ENCODE peak calls at places on chromosomes 11 and 22, in four cellular contexts. O is DND-41, X is mesendoderm, H is fibroblast of lung. L is an unnamed sample. For H3K79me2, the result is how much of the 10 kb centered on the place peaks cover.

GRCh38 chr22:48241658-48242057 is 1479.2 kb downstream of the TBC1D22A start:
- DNase-seq in O (peak), X (no peak), H (no peak), L (no peak)

GRCh38 chr22:32905400-32905799 is 103.9 kb downstream of the TIMP3 start:
- DNase-seq in X (peak), H (no peak), O (no peak), L (no peak)

GRCh38 chr22:19828035-19828401 is 26.7 kb downstream of the GNB1L start:
- DNase-seq in H (no peak), X (no peak), O (no peak), L (no peak)

GRCh38 chr11:27468209-27468608 is 4.4 kb downstream of the LGR4 start:
- DNase-seq in H (peak), O (no peak), X (no peak), L (no peak)

GRCh38 chr22:40289991-40290459 is 56.3 kb upstream of the ADSL start:
- DNase-seq in X (no peak), O (no peak), H (no peak), L (no peak)

GRCh38 chr11:73072935-73073481 is 69.1 kb downstream of the FCHSD2 start:
- DNase-seq in X (no peak), H (peak), O (no peak), L (peak)

GRCh38 chr11:60370811-60371297 is 7.5 kb upstream of the MS4A7 start:
- DNase-seq in O (no peak), X (no peak), H (no peak), L (no peak)

GRCh38 chr22:48722661-48723060 is 1105.0 kb downstream of the BRD1 start:
- DNase-seq in O (no peak), X (no peak), H (no peak), L (no peak)

GRCh38 chr22:45518580-45518991 is 15.9 kb downstream of the FBLN1 start:
- DNase-seq in H (no peak), O (no peak), X (no peak), L (no peak)

GRCh38 chr11:34972892-34973291 is 56.5 kb downstream of the PDHX start:
- DNase-seq in O (no peak), X (no peak), H (peak), L (no peak)

GRCh38 chr11:84829162-84829561 is 798.0 kb downstream of the DLG2 start:
- DNase-seq in X (no peak), H (no peak), O (no peak), L (no peak)

GRCh38 chr11:17827006-17827405 is 92.4 kb downstream of the KCNC1 start:
- DNase-seq in O (no peak), X (peak), H (no peak), L (peak)

GRCh38 chr11:19628018-19628417 is 84.6 kb upstream of the NAV2 start:
- DNase-seq in X (no peak), H (peak), O (no peak), L (no peak)

GRCh38 chr11:68698993-68699392 is 14.6 kb downstream of the GAL start:
- DNase-seq in X (no peak), H (no peak), O (no peak), L (no peak)

GRCh38 chr11:19766206-19766605 is 53.6 kb downstream of the NAV2 start:
- DNase-seq in O (no peak), H (peak), X (peak), L (no peak)

GRCh38 chr11:120324932-120325810 is at the start of gene TLCD5:
- DNase-seq in O (no peak), X (peak), H (peak), L (peak)

GRCh38 chr22:39316440-39317083 is 2.9 kb downstream of the RPL3 start:
- DNase-seq in X (peak), H (peak), O (peak), L (peak)

GRCh38 chr11:4680341-4680740 is 17.3 kb downstream of the OR51E2 start:
- DNase-seq in X (no peak), O (no peak), H (no peak), L (no peak)

GRCh38 chr11:71201936-71202597 is 50.3 kb downstream of the SHANK2 start:
- DNase-seq in O (no peak), H (no peak), X (no peak), L (no peak)

GRCh38 chr11:69874178-69874983 is 55.2 kb upstream of the FGF3 start:
- DNase-seq in X (no peak), H (no peak), O (no peak), L (no peak)

GRCh38 chr22:50702261-50702671 is 29.6 kb downstream of the SHANK3 start:
- DNase-seq in X (no peak), O (peak), H (no peak), L (no peak)

DNA sequence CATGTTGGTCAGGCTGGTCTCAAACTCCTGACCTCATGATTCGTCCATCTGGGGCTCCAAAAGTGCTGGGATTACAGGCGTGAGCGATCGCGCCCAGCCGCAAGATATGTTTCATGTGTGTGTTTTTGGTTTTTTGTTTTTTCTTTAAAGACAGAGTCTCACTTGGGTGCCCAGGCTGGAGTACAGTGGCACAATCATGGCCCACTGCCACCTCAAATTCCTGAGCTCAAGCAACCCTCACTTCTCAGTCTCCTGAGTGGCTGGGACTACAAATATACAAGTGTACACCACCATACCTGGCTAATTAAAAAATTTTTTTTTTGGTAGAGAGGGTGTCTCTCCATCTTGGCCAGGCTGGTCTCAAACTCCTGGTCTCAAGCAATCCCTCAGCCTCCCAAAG is 8.4 kb downstream of the TIGD3 start:
- DNase-seq in H (no peak), O (no peak), X (no peak), L (no peak)
- H3K4me2 ChIP-seq in H (no peak), O (no peak), X (no peak), L (no peak)

GRCh38 chr11:118442903-118443589 is 6.8 kb downstream of the KMT2A start:
- DNase-seq in X (no peak), H (no peak), O (no peak), L (no peak)
- H3K79me2 ChIP-seq in X (half or more), H (half or more), O (half or more), L (half or more)

GRCh38 chr11:128549256-128549944 is 38.0 kb downstream of the ETS1 start:
- DNase-seq in H (peak), O (no peak), X (no peak), L (no peak)

GRCh38 chr11:128548655-128549255 is 38.6 kb downstream of the ETS1 start:
- DNase-seq in H (peak), O (no peak), X (peak), L (peak)

GRCh38 chr11:128550261-128550821 is 37.0 kb downstream of the ETS1 start:
- DNase-seq in H (no peak), O (no peak), X (no peak), L (peak)

GRCh38 chr11:128550967-128551522 is 36.3 kb downstream of the ETS1 start:
- DNase-seq in H (no peak), O (no peak), X (no peak), L (peak)

DNA sequence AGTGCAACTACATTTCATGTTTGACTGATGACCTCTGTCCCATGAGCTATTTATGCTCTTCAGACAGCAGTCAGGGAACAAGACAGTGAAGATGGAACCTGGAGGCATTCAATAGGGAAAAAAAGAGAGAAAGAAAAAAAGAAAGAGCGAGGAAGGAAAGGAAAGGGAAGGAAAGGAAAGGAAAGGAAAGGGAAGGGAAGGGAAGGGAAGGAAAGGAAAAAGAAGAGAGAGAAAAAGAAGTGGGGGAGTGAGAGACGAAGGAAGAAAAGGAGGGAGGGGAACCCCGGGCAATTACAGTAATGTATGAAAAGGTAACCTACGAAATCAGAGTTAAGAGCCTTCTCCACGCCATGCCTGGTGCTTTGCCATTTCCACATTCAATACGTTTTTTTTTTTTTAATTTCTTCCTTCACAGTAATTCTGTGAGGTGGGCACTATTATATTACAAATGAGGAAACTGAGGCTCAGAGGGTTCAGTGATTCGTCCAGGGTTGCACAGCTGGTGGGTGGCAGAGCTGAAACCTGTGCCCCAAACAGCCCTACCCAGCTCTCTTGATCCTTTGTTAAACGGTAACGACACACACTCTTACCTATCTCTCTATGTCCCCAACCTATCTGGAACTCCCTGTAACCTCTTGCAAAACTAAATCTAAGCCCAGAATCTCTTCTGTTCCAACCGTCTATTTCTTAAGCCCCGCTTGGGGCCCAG is 39.3 kb downstream of the ETS1 start:
- DNase-seq in H (no peak), O (no peak), X (no peak), L (no peak)
- H3K27ac ChIP-seq in H (peak), O (no peak), X (no peak), L (peak)

DNA sequence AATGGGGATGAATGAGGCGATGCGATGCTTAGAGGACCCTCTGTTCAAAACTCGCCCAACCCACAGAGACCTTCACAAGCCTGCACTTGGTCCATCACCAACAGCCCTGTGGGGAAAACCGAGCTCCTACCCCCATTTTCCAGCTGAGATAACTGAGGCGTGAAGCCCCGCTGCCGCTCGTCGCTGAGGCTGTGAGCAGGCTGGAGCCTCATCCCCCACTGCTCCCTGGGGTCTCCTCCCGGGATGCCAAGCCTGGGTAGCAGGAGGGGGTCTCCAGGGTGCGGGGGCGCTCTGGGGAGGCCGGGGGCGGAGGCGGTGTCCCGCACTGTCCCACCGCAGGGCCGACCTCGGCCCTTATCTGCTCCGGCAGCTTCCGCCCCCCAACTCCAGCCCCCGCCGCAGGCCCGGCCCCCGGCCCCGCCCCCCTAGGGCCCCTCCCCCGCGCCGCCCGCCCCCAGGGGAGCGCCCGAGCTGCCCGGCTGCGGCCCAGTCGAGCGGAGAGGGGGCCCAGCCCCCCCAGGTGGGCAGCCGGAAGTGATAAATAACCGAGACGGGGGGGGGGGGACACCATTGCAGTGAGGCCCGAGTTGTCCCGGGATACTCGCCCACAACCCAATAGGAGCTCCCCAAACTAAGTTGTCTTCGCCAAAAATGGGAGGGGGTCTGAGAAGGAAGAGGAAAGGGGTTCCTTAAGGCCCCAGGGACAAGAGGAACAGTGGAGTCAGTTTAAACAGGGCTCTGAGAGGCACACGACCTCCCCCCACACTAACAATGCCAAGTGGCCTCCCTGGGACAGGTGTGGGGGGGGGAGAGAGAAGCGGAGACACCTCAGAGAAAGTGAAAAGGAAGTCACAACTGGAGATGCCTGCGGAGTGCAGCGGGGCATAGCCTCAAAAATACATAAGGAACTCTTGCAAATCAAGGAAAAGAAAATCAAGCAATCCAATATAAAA is 8.3 kb upstream of the SLC39A13 start:
- DNase-seq in X (peak), H (no peak), O (peak), L (peak)
- H3K4me2 ChIP-seq in X (peak), H (peak), O (peak), L (peak)

DNA sequence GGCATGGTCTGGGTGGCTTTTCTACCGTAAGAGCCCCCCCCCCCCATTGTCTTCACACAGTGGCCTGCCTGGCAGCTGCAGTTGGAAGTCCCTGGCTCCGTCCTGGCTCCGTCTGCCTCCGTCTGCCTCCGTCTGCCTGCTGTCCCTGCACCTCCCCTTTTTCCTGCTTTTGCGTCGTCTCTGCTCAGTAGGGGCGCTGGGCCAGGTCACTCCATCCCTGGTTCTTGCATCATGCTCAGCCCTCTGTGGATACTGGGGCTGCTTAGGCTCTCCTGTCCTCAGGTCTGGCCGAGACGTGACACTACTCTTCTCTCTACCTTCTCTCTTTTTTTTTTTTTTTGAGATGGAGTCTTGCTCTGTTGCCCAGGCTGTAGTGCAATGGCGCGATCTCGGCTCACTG is 27.8 kb downstream of the AP2A2 start:
- DNase-seq in X (no peak), O (no peak), H (no peak), L (no peak)
- H3K79me2 ChIP-seq in X (under half), O (half or more), H (under half), L (half or more)

DNA sequence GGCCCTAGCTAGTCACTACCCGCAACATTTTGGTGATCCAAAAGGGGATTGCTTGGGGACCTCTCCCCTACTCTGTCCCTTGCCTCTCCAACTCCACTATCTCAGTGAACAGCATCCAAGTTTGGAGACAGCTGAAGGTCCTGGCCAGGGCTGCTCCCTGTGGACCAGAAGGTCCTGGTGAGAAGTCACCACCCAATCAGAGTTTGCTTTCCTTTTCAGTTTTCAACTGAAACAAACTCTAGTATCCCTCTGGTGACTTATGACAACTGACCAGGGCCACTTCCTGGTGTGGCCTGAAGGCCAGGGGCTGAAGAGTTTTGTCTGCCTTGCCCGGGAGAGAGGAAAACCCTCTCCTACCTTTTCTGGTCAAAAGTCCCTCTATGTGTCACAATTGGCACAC is 5.1 kb downstream of the JAML start:
- DNase-seq in X (no peak), H (no peak), O (no peak), L (no peak)
- H3K27ac ChIP-seq in X (no peak), H (no peak), O (no peak), L (no peak)

L was measured in Karpas-422.